ENCODE peak calls at places on chromosomes 6 and 20, in five cellular contexts. U, X, J, W and E are unnamed samples.

GRCh38 chr6:167764215-167764614 is 62.5 kb upstream of the AFDN start:
- DNase-seq in J (no peak), U (no peak), W (no peak), X (no peak), E (no peak)

GRCh38 chr6:65461121-65461520 is 245.9 kb downstream of the EYS start:
- DNase-seq in X (peak), U (no peak), W (no peak), J (no peak), E (peak)

GRCh38 chr6:25601797-25602679 is 50.0 kb upstream of the SCGN start:
- DNase-seq in U (peak), J (no peak), W (no peak), X (peak), E (peak)

GRCh38 chr6:97947841-97948240 is 664.8 kb upstream of the MMS22L start:
- DNase-seq in W (peak), J (no peak), X (peak), U (no peak), E (no peak)

GRCh38 chr6:134708079-134708478 is 241.8 kb downstream of the ALDH8A1 start:
- DNase-seq in U (no peak), J (no peak), W (no peak), X (no peak), E (no peak)

GRCh38 chr6:128161839-128162238 is 261.0 kb upstream of the THEMIS start:
- DNase-seq in W (no peak), X (no peak), U (no peak), J (no peak), E (no peak)

GRCh38 chr6:32148722-32149576 is 2.8 kb downstream of the PRRT1 start:
- DNase-seq in J (peak), W (no peak), X (no peak), U (no peak), E (peak)

GRCh38 chr20:4949833-4950178 is 51.5 kb downstream of the SLC23A2 start:
- DNase-seq in U (peak), X (peak), W (peak), J (peak), E (peak)

GRCh38 chr6:26251354-26252081 is 113.5 kb upstream of the BTN3A2 start:
- DNase-seq in U (peak), J (peak), X (peak), W (peak), E (no peak)

GRCh38 chr6:34912715-34913464 is 23.8 kb downstream of the ANKS1A start:
- DNase-seq in W (no peak), X (no peak), J (peak), U (peak), E (no peak)

GRCh38 chr20:48788486-48789072 is 39.2 kb downstream of the PREX1 start:
- DNase-seq in J (peak), X (no peak), U (no peak), W (no peak), E (no peak)

GRCh38 chr6:47822856-47823554 is 41.2 kb downstream of the OPN5 start:
- DNase-seq in J (no peak), X (no peak), W (no peak), U (no peak), E (no peak)

GRCh38 chr6:89021629-89022028 is 58.2 kb upstream of the RNGTT start:
- DNase-seq in U (no peak), J (no peak), W (no peak), X (no peak), E (no peak)

GRCh38 chr6:41622210-41622990 is 15.9 kb upstream of the MDFI start:
- DNase-seq in X (no peak), W (no peak), U (no peak), J (no peak), E (no peak)

GRCh38 chr20:831956-832355 is 1.6 kb upstream of the FAM110A start:
- DNase-seq in W (no peak), U (no peak), J (no peak), X (no peak), E (no peak)